ENCODE peak calls at places on chromosomes 3 and 15, in eight cellular contexts. G is colonic mucosa, H is left ventricle myocardium inferior, Q is neural progenitor cell, I is Peyer's patch, B is AG10803, K is body of pancreas, D is kidney. W is an unnamed sample.

GRCh38 chr15:71278989-71279756 is 163.9 kb downstream of the THSD4 start:
- DNase-seq in G (peak; percentile 75), B (peak; percentile 96), Q (no peak), I (no peak), D (no peak), K (peak; percentile 86), H (no peak), W (peak; percentile 92)

GRCh38 chr3:43786102-43786952 is 95.6 kb downstream of the ABHD5 start:
- DNase-seq in I (no peak), B (peak; percentile 20), K (no peak), G (no peak), Q (no peak), D (no peak), H (no peak), W (no peak)

GRCh38 chr3:32420138-32420981 is 28.7 kb downstream of the CMTM7 start:
- DNase-seq in G (peak; percentile 44), Q (peak; percentile 48), H (no peak), B (no peak), K (peak; percentile 80), D (peak; percentile 89), I (peak; percentile 74), W (peak; percentile 77)

GRCh38 chr3:159126261-159127020 is 324.6 kb downstream of the MFSD1 start:
- DNase-seq in Q (no peak), H (no peak), D (no peak), I (no peak), G (no peak), B (peak; percentile 77), K (no peak), W (peak; percentile 55)

GRCh38 chr3:41193822-41194539 is 5.3 kb upstream of the CTNNB1 start:
- DNase-seq in B (no peak), I (no peak), Q (no peak), H (no peak), D (no peak), G (no peak), K (no peak), W (no peak)

GRCh38 chr3:180306691-180307090 is 270.0 kb upstream of the PEX5L start:
- DNase-seq in Q (no peak), H (no peak), D (no peak), B (peak; percentile 56), I (no peak), G (no peak), K (peak; percentile 29), W (peak; percentile 22)

GRCh38 chr15:95162967-95163531 is 931.7 kb downstream of the MCTP2 start:
- DNase-seq in H (no peak), K (no peak), G (no peak), B (peak; percentile 87), I (no peak), Q (no peak), D (no peak), W (peak; percentile 91)

GRCh38 chr3:129289201-129289921 is 10.7 kb downstream of the HMCES start:
- DNase-seq in B (peak; percentile 57), D (no peak), G (no peak), H (no peak), Q (no peak), I (no peak), K (no peak), W (no peak)

GRCh38 chr3:24156466-24156865 is 211.4 kb downstream of the NR1D2 start:
- DNase-seq in H (no peak), Q (no peak), D (no peak), G (no peak), I (no peak), B (peak; percentile 84), K (no peak), W (peak; percentile 33)

GRCh38 chr3:14404396-14405119 is 2.2 kb downstream of the SLC6A6 start:
- DNase-seq in I (no peak), Q (no peak), B (no peak), K (no peak), H (no peak), G (no peak), D (no peak), W (no peak)
- H3K4me3 ChIP-seq in I (peak overlapping the region; percentile 91), Q (peak overlapping the region; percentile 90), B (peak overlapping the region; percentile 94), K (no peak overlapping the region), H (peak overlapping the region; percentile 86), G (peak overlapping the region; percentile 74), D (peak overlapping the region; percentile 93), W (peak overlapping the region; percentile 59)

GRCh38 chr15:53665930-53666329 is 93.5 kb downstream of the WDR72 start:
- DNase-seq in K (no peak), Q (no peak), D (no peak), I (no peak), G (no peak), H (no peak), B (no peak), W (peak; percentile 16)
- TF ChIP-seq CTCF in K (peak; percentile 51), Q (peak; percentile 34), D (no peak), I (no peak), G (no peak), H (no peak), B (no peak), W (peak; percentile 56)

GRCh38 chr3:126934149-126934548 is 48.8 kb upstream of the PLXNA1 start:
- DNase-seq in K (no peak), H (no peak), B (no peak), G (no peak), Q (peak; percentile 36), I (no peak), D (peak; percentile 74), W (no peak)

GRCh38 chr3:126937533-126938432 is 45.1 kb upstream of the PLXNA1 start:
- DNase-seq in I (no peak), D (no peak), B (no peak), H (peak; percentile 34), K (no peak), Q (no peak), G (no peak), W (peak; percentile 33)

GRCh38 chr3:126934991-126935390 is 47.9 kb upstream of the PLXNA1 start:
- DNase-seq in H (no peak), G (no peak), K (no peak), D (no peak), B (no peak), Q (no peak), I (no peak), W (no peak)

GRCh38 chr3:126936853-126937395 is 46.0 kb upstream of the PLXNA1 start:
- DNase-seq in Q (no peak), H (no peak), D (no peak), B (peak; percentile 20), K (no peak), G (no peak), I (no peak), W (no peak)

GRCh38 chr3:126936110-126936509 is 46.8 kb upstream of the PLXNA1 start:
- DNase-seq in D (no peak), K (no peak), G (no peak), B (no peak), Q (no peak), I (no peak), H (no peak), W (no peak)
- H3K4me3 ChIP-seq in D (no peak overlapping the region), K (no peak overlapping the region), G (no peak overlapping the region), B (no peak overlapping the region), Q (no peak overlapping the region), I (no peak overlapping the region), H (no peak overlapping the region), W (no peak overlapping the region)

GRCh38 chr3:157442729-157443128 is 6.1 kb downstream of the PTX3 start:
- DNase-seq in D (no peak), K (no peak), H (no peak), Q (no peak), G (no peak), I (no peak), B (peak; percentile 67), W (no peak)

GRCh38 chr3:157443873-157444770 is 7.5 kb downstream of the PTX3 start:
- DNase-seq in H (no peak), G (no peak), K (no peak), B (peak; percentile 75), D (no peak), Q (no peak), I (no peak), W (no peak)

GRCh38 chr3:157444789-157445188 is 8.1 kb downstream of the PTX3 start:
- DNase-seq in I (no peak), G (no peak), D (no peak), H (no peak), K (no peak), B (no peak), Q (no peak), W (no peak)

GRCh38 chr3:157445897-157446296 is 9.2 kb downstream of the PTX3 start:
- DNase-seq in B (peak; percentile 76), H (no peak), K (no peak), G (no peak), I (no peak), D (no peak), Q (no peak), W (no peak)

GRCh38 chr3:157447026-157447694 is 10.5 kb downstream of the PTX3 start:
- DNase-seq in Q (peak; percentile 17), B (peak; percentile 74), G (no peak), I (no peak), K (no peak), H (no peak), D (no peak), W (peak; percentile 64)
- TF ChIP-seq CTCF in Q (peak; percentile 55), B (peak; percentile 87), G (no peak), I (no peak), K (peak; percentile 37), H (peak; percentile 48), D (peak; percentile 39), W (peak; percentile 87)

GRCh38 chr3:144097144-144097543 is 125.5 kb downstream of the DIPK2A start:
- DNase-seq in K (no peak), G (no peak), D (no peak), B (no peak), I (no peak), H (no peak), Q (peak; percentile 41), W (no peak)
- H3K4me3 ChIP-seq in K (no peak overlapping the region), G (no peak overlapping the region), D (no peak overlapping the region), B (no peak overlapping the region), I (no peak overlapping the region), H (no peak overlapping the region), Q (no peak overlapping the region), W (no peak overlapping the region)

DNA sequence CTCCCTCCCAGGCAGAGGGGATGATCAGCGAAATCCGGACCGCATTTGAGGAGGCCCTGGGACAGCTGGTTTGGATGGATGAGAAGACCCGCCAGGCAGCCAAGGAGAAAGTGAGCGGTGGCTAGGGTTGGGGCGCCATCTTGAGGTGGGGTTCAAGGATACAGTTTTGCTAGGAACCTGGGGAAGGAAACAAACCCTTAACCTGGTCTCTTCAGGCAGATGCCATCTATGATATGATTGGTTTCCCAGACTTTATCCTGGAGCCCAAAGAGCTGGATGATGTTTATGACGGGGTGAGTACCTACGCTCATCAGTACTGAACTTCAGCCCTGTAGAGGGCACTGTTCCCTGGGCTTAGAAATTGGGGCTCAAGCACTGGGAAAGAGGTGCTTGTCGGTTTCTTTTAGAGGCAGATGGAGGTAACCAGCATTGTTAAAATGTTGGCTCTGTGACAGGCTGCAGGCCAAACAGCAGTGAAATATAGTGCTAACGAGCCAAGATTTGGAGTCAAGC is 9.6 kb upstream of the PSMD2 start:
- DNase-seq in H (peak; percentile 35), D (no peak), I (peak; percentile 35), K (peak; percentile 59), Q (peak; percentile 77), G (peak; percentile 52), B (peak; percentile 39), W (peak; percentile 27)
- TF ChIP-seq CTCF in H (peak; percentile 68), D (peak; percentile 27), I (peak; percentile 54), K (peak; percentile 67), Q (peak; percentile 71), G (peak; percentile 48), B (peak; percentile 69), W (peak; percentile 63)

W was measured in astrocyte of the spinal cord.